ENCODE peak calls at places on chromosomes 13 and 19, in seven cellular contexts. W is NCI-H2227 treated with DMSO at 0.1 percent for 48 hours; Z is cardiac fibroblast; G is IMR-90; U is RWPE1; O is NCI-H2081; L is activated CD4-positive, CD25-positive, alpha-beta regulatory T cell. Q is an unnamed sample.

GRCh38 chr13:58712191-58712590 is 1080.6 kb downstream of the PCDH17 start:
- DNase-seq in O (no peak), U (no peak), W (no peak), Z (no peak), L (no peak), G (no peak), Q (no peak)

GRCh38 chr13:50845211-50845610 is 1.7 kb upstream of the DLEU7 start:
- DNase-seq in G (no peak), L (no peak), Z (peak; percentile 39), O (no peak), W (no peak), U (no peak), Q (peak; percentile 24)

GRCh38 chr13:75368167-75368566 is 113.8 kb downstream of the TBC1D4 start:
- DNase-seq in O (no peak), W (no peak), L (no peak), G (peak; percentile 92), Z (peak; percentile 92), U (no peak), Q (peak; percentile 94)

GRCh38 chr13:44116562-44117315 is 237.0 kb downstream of the LACC1 start:
- DNase-seq in O (no peak), Z (peak; percentile 53), G (peak; percentile 18), L (no peak), W (no peak), U (no peak), Q (peak; percentile 26)

GRCh38 chr19:13839938-13840750 is 36.8 kb upstream of the NANOS3 start:
- DNase-seq in W (no peak), Z (peak; percentile 54), L (no peak), U (peak; percentile 71), O (no peak), G (peak; percentile 51), Q (no peak)

GRCh38 chr13:19606152-19606551 is 27.3 kb upstream of the MPHOSPH8 start:
- DNase-seq in Z (no peak), W (no peak), U (peak; percentile 41), O (no peak), L (no peak), G (peak; percentile 48), Q (peak; percentile 23)

GRCh38 chr19:28288850-28289249 is 924.1 kb downstream of the UQCRFS1 start:
- DNase-seq in U (no peak), O (no peak), W (no peak), G (no peak), L (no peak), Z (peak; percentile 36), Q (no peak)

GRCh38 chr19:47633516-47633915 is 24.6 kb downstream of the BICRA start:
- DNase-seq in U (peak; percentile 86), L (no peak), G (no peak), Z (no peak), O (no peak), W (no peak), Q (no peak)

GRCh38 chr19:17766543-17767131 is 15.4 kb downstream of the FCHO1 start:
- DNase-seq in G (peak; percentile 77), U (peak; percentile 71), W (no peak), Z (peak; percentile 91), L (no peak), O (peak; percentile 65), Q (peak; percentile 78)

GRCh38 chr19:45568732-45569131 is 15.9 kb downstream of the OPA3 start:
- DNase-seq in G (peak; percentile 67), O (no peak), L (no peak), W (no peak), U (peak; percentile 76), Z (peak; percentile 68), Q (peak; percentile 79)

GRCh38 chr13:104357672-104358314 is 1291.6 kb upstream of the SLC10A2 start:
- DNase-seq in Z (no peak), L (no peak), W (no peak), G (no peak), O (no peak), U (no peak), Q (no peak)

GRCh38 chr13:72536668-72537399 is 190.6 kb downstream of the MZT1 start:
- DNase-seq in O (no peak), W (no peak), L (no peak), U (no peak), G (no peak), Z (no peak), Q (no peak)